ENCODE peak calls at places on chromosome 7, in nine cellular contexts. F, I, Z, K, S, V, T, N and Y are unnamed samples.

GRCh38 chr7:44072364-44073231 is 7.2 kb upstream of the PGAM2 start:
- DNase-seq in F (peak), I (peak), Z (no peak), K (peak), S (peak), V (peak), T (no peak), N (peak), Y (peak)

GRCh38 chr7:97006146-97006950 is 995 bp downstream of the DLX6 start:
- DNase-seq in F (peak), I (peak), Z (no peak), K (no peak), S (peak), V (no peak), T (no peak), N (peak), Y (peak)

GRCh38 chr7:70183278-70183677 is 585.0 kb downstream of the AUTS2 start:
- DNase-seq in F (no peak), I (no peak), Z (no peak), K (no peak), S (no peak), V (no peak), T (no peak), N (peak), Y (no peak)

GRCh38 chr7:53531-53930 is 138.8 kb upstream of the FAM20C start:
- DNase-seq in F (no peak), I (no peak), Z (no peak), K (no peak), S (no peak), V (no peak), T (no peak), N (no peak), Y (no peak)

GRCh38 chr7:124032369-124033092 is at the start of gene TMEM229A:
- DNase-seq in F (peak), I (peak), Z (no peak), K (peak), S (peak), V (no peak), T (peak), N (peak), Y (peak)

GRCh38 chr7:112484671-112485097 is 3.9 kb downstream of the LSMEM1 start:
- DNase-seq in F (no peak), I (peak), Z (no peak), K (no peak), S (peak), V (peak), T (no peak), N (no peak), Y (peak)

GRCh38 chr7:44461387-44461786 is 29.1 kb downstream of the NUDCD3 start:
- DNase-seq in F (no peak), I (peak), Z (no peak), K (no peak), S (peak), V (peak), T (no peak), N (no peak), Y (peak)

GRCh38 chr7:117435475-117436043 is 8.3 kb upstream of the ASZ1 start:
- DNase-seq in F (no peak), I (peak), Z (no peak), K (no peak), S (no peak), V (no peak), T (no peak), N (peak), Y (peak)

GRCh38 chr7:100247152-100247757 is 27.5 kb downstream of the PVRIG start:
- DNase-seq in F (peak), I (peak), Z (no peak), K (no peak), S (peak), V (peak), T (no peak), N (peak), Y (peak)

GRCh38 chr7:18191329-18191728 is 163.7 kb upstream of the PRPS1L1 start:
- DNase-seq in F (no peak), I (no peak), Z (no peak), K (no peak), S (no peak), V (no peak), T (no peak), N (no peak), Y (no peak)

GRCh38 chr7:79400221-79400620 is 53.2 kb downstream of the MAGI2 start:
- DNase-seq in F (no peak), I (no peak), Z (no peak), K (no peak), S (no peak), V (no peak), T (no peak), N (no peak), Y (no peak)

GRCh38 chr7:55063036-55063435 is 44.2 kb downstream of the EGFR start:
- DNase-seq in F (no peak), I (no peak), Z (no peak), K (no peak), S (no peak), V (no peak), T (no peak), N (peak), Y (no peak)

GRCh38 chr7:7537711-7538110 is 2.0 kb upstream of the COL28A1 start:
- DNase-seq in F (no peak), I (no peak), Z (no peak), K (no peak), S (no peak), V (no peak), T (no peak), N (no peak), Y (no peak)

GRCh38 chr7:44307301-44307900 is 18.0 kb downstream of the CAMK2B start:
- DNase-seq in F (peak), I (peak), Z (no peak), K (no peak), S (peak), V (peak), T (no peak), N (peak), Y (peak)

GRCh38 chr7:120740348-120740747 is 117.6 kb downstream of the TSPAN12 start:
- DNase-seq in F (no peak), I (peak), Z (no peak), K (no peak), S (peak), V (no peak), T (no peak), N (peak), Y (no peak)

GRCh38 chr7:133300097-133300496 is 47.2 kb downstream of the EXOC4 start:
- DNase-seq in F (no peak), I (no peak), Z (no peak), K (no peak), S (no peak), V (no peak), T (peak), N (no peak), Y (no peak)

GRCh38 chr7:26171601-26172000 is 19.6 kb downstream of the NFE2L3 start:
- DNase-seq in F (no peak), I (no peak), Z (no peak), K (no peak), S (no peak), V (no peak), T (no peak), N (no peak), Y (no peak)

GRCh38 chr7:1061180-1061579 is 16.8 kb downstream of the GPR146 start:
- DNase-seq in F (no peak), I (no peak), Z (no peak), K (no peak), S (no peak), V (no peak), T (no peak), N (no peak), Y (no peak)

GRCh38 chr7:105011771-105012502 is 2.1 kb upstream of the KMT2E start:
- DNase-seq in F (no peak), I (peak), Z (no peak), K (no peak), S (no peak), V (no peak), T (no peak), N (peak), Y (peak)

GRCh38 chr7:1149351-1149794 is 10.6 kb downstream of the ZFAND2A start:
- DNase-seq in F (no peak), I (no peak), Z (no peak), K (no peak), S (no peak), V (no peak), T (no peak), N (no peak), Y (no peak)

GRCh38 chr7:17624379-17624778 is 315.9 kb downstream of the SNX13 start:
- DNase-seq in F (no peak), I (no peak), Z (no peak), K (no peak), S (no peak), V (no peak), T (no peak), N (no peak), Y (no peak)

GRCh38 chr7:2939193-2939885 is 95.2 kb upstream of the GNA12 start:
- DNase-seq in F (no peak), I (peak), Z (no peak), K (no peak), S (no peak), V (no peak), T (no peak), N (no peak), Y (peak)

GRCh38 chr7:133539016-133539415 is 286.1 kb downstream of the EXOC4 start:
- DNase-seq in F (no peak), I (no peak), Z (no peak), K (no peak), S (no peak), V (no peak), T (no peak), N (peak), Y (no peak)